ENCODE peak calls at places on chromosomes 16 and 17, in seven cellular contexts. I is naive thymus-derived CD4-positive, alpha-beta T cell; E is stimulated activated CD4-positive, alpha-beta T cell treated with anti-CD3 and anti-CD28 coated beads, Interleukin-1b, Interleukin-23, amount 100 ng/mL, for 24 hours; F is testis; Q is left colon; X is RCC 7860; C is activated CD4-positive, alpha-beta T cell treated with anti-CD3 and anti-CD28 coated beads, Interleukin-2, amount 10 ng/mL, durations not matched to agents 7 days and 5 days. T is an unnamed sample.

GRCh38 chr17:8862213-8863056 is 5.0 kb downstream of the PIK3R6 start:
- DNase-seq in I (no peak), E (no peak), F (no peak), Q (no peak), X (no peak), C (no peak), T (no peak)

GRCh38 chr16:67243481-67243880 is 3.8 kb downstream of the FHOD1 start:
- DNase-seq in I (no peak), E (no peak), F (no peak), Q (no peak), X (no peak), C (no peak), T (peak; percentile 14)

GRCh38 chr17:45984368-45984767 is 14.7 kb upstream of the STH start:
- DNase-seq in I (no peak), E (no peak), F (no peak), Q (no peak), X (no peak), C (no peak), T (no peak)

GRCh38 chr16:87571868-87572244 is 30.5 kb upstream of the JPH3 start:
- DNase-seq in I (no peak), E (no peak), F (no peak), Q (no peak), X (no peak), C (no peak), T (no peak)

GRCh38 chr17:75734674-75735294 is 13.5 kb downstream of the ITGB4 start:
- DNase-seq in I (no peak), E (no peak), F (no peak), Q (no peak), X (no peak), C (no peak), T (no peak)

GRCh38 chr16:11268921-11269375 is at the start of gene TNP2:
- DNase-seq in I (no peak), E (no peak), F (no peak), Q (no peak), X (no peak), C (no peak), T (no peak)

GRCh38 chr17:44828919-44829557 is 1.0 kb downstream of the GJC1 start:
- DNase-seq in I (peak; percentile 16), E (no peak), F (peak; percentile 18), Q (no peak), X (peak; percentile 21), C (peak; percentile 35), T (peak; percentile 67)

GRCh38 chr17:28372203-28372944 is 880 bp downstream of the SARM1 start:
- DNase-seq in I (no peak), E (no peak), F (no peak), Q (no peak), X (no peak), C (peak; percentile 14), T (peak; percentile 71)

GRCh38 chr17:44587339-44587738 is 30.1 kb downstream of the FZD2 start:
- DNase-seq in I (no peak), E (no peak), F (peak; percentile 82), Q (no peak), X (peak; percentile 94), C (no peak), T (no peak)

GRCh38 chr17:55607736-55608341 is 96.6 kb upstream of the SMIM36 start:
- DNase-seq in I (no peak), E (no peak), F (peak; percentile 85), Q (peak; percentile 70), X (no peak), C (no peak), T (peak; percentile 65)

GRCh38 chr16:69936751-69937211 is 14.4 kb upstream of the CLEC18A start:
- DNase-seq in I (no peak), E (no peak), F (peak; percentile 4), Q (no peak), X (no peak), C (no peak), T (no peak)

GRCh38 chr17:82253179-82253544 is 20.3 kb downstream of the CSNK1D start:
- DNase-seq in I (no peak), E (no peak), F (no peak), Q (no peak), X (no peak), C (no peak), T (no peak)

GRCh38 chr17:5583426-5584382 is 605 bp downstream of the NLRP1 start:
- DNase-seq in I (peak; percentile 15), E (no peak), F (no peak), Q (no peak), X (no peak), C (peak; percentile 29), T (no peak)

GRCh38 chr16:56667581-56668571 is at the start of gene MT1G:
- DNase-seq in I (no peak), E (no peak), F (no peak), Q (peak; percentile 74), X (no peak), C (peak; percentile 55), T (peak; percentile 23)

GRCh38 chr17:77687921-77688320 is 270.6 kb upstream of the TNRC6C start:
- DNase-seq in I (no peak), E (no peak), F (no peak), Q (no peak), X (no peak), C (no peak), T (no peak)

GRCh38 chr17:13477180-13477611 is 124.5 kb downstream of the HS3ST3A1 start:
- DNase-seq in I (no peak), E (no peak), F (no peak), Q (no peak), X (no peak), C (no peak), T (no peak)

GRCh38 chr17:15351925-15352324 is 10.5 kb upstream of the TEKT3 start:
- DNase-seq in I (no peak), E (no peak), F (peak; percentile 31), Q (no peak), X (peak; percentile 30), C (no peak), T (no peak)

GRCh38 chr16:23877107-23878070 is 41.6 kb downstream of the PRKCB start:
- DNase-seq in I (no peak), E (no peak), F (no peak), Q (no peak), X (no peak), C (no peak), T (peak; percentile 17)